ENCODE peak calls at places on chromosomes 5 and 9, in six cellular contexts. L, N, D, E, I and T are unnamed samples.

GRCh38 chr9:107548298-107549142 is 59.0 kb upstream of the KLF4 start:
- DNase-seq in N (peak; percentile 86), D (no peak), E (no peak), I (peak; percentile 69), L (no peak), T (no peak)

GRCh38 chr5:135244620-135245021 is 154.4 kb downstream of the MACROH2A1 start:
- DNase-seq in N (no peak), E (no peak), L (no peak), D (peak; percentile 12), I (peak; percentile 2), T (no peak)

GRCh38 chr5:67644221-67644920 is 447.8 kb upstream of the CD180 start:
- DNase-seq in D (no peak), N (no peak), I (no peak), L (no peak), E (no peak), T (no peak)

GRCh38 chr9:91795500-91796241 is 154.4 kb downstream of the ROR2 start:
- DNase-seq in L (no peak), E (no peak), N (peak; percentile 63), I (no peak), D (no peak), T (no peak)

GRCh38 chr5:150570333-150570732 is 62.4 kb downstream of the NDST1 start:
- DNase-seq in E (no peak), L (no peak), D (peak; percentile 17), N (no peak), I (no peak), T (no peak)

GRCh38 chr9:126806336-126806735 is 1.5 kb downstream of the ZBTB43 start:
- DNase-seq in N (peak; percentile 37), D (no peak), E (no peak), I (no peak), L (no peak), T (no peak)

GRCh38 chr9:1702701-1703100 is 312.4 kb upstream of the SMARCA2 start:
- DNase-seq in N (no peak), D (no peak), E (no peak), I (no peak), L (no peak), T (no peak)

GRCh38 chr5:67244345-67244793 is 47.8 kb upstream of the CD180 start:
- DNase-seq in N (no peak), D (no peak), L (no peak), E (no peak), I (no peak), T (no peak)

GRCh38 chr5:152994040-152994439 is 496.4 kb upstream of the GRIA1 start:
- DNase-seq in N (peak; percentile 26), L (no peak), D (no peak), I (no peak), E (no peak), T (no peak)

GRCh38 chr5:150500328-150500841 is 7.5 kb upstream of the NDST1 start:
- DNase-seq in I (no peak), E (no peak), N (no peak), L (no peak), D (no peak), T (peak; percentile 75)

GRCh38 chr5:40165789-40166728 is 513.7 kb upstream of the PTGER4 start:
- DNase-seq in D (no peak), L (no peak), N (peak; percentile 10), E (no peak), I (no peak), T (no peak)

GRCh38 chr9:78365979-78366697 is 69.2 kb downstream of the PSAT1 start:
- DNase-seq in E (peak; percentile 7), I (no peak), L (no peak), D (no peak), N (no peak), T (no peak)

GRCh38 chr5:25905646-25906045 is 1132.7 kb downstream of the CDH9 start:
- DNase-seq in L (no peak), D (no peak), N (no peak), E (no peak), I (no peak), T (no peak)

GRCh38 chr9:129023036-129023907 is 4.9 kb downstream of the SH3GLB2 start:
- DNase-seq in I (peak; percentile 63), E (no peak), D (no peak), N (peak; percentile 32), L (no peak), T (peak; percentile 38)

GRCh38 chr5:142680605-142681259 is 5.2 kb downstream of the FGF1 start:
- DNase-seq in L (peak; percentile 67), D (peak; percentile 80), E (no peak), I (no peak), N (peak; percentile 96), T (no peak)

GRCh38 chr5:151699071-151699901 is 12.6 kb upstream of the SPARC start:
- DNase-seq in I (peak; percentile 84), D (peak; percentile 72), E (no peak), L (peak; percentile 70), N (peak; percentile 83), T (peak; percentile 83)

GRCh38 chr9:13485068-13485596 is 205.6 kb upstream of the MPDZ start:
- DNase-seq in E (no peak), I (peak; percentile 83), L (no peak), N (peak; percentile 61), D (no peak), T (peak; percentile 55)

GRCh38 chr9:90259302-90260246 is 383.1 kb downstream of the DIRAS2 start:
- DNase-seq in N (no peak), E (no peak), I (no peak), L (no peak), D (no peak), T (no peak)

GRCh38 chr5:121497176-121497575 is 354.5 kb upstream of the FTMT start:
- DNase-seq in N (no peak), I (no peak), L (no peak), D (no peak), E (no peak), T (no peak)

GRCh38 chr5:77850536-77851228 is 74.5 kb upstream of the TBCA start:
- DNase-seq in D (no peak), E (no peak), N (no peak), L (no peak), I (no peak), T (no peak)

GRCh38 chr5:138353550-138353893 is 1.0 kb downstream of the KDM3B start:
- DNase-seq in N (no peak), I (no peak), L (no peak), D (no peak), E (peak; percentile 68), T (no peak)

GRCh38 chr5:40046792-40047191 is 622.0 kb upstream of the DAB2 start:
- DNase-seq in N (peak; percentile 77), E (no peak), I (no peak), L (no peak), D (no peak), T (no peak)

GRCh38 chr9:107394264-107394663 is 95.3 kb downstream of the KLF4 start:
- DNase-seq in N (no peak), E (no peak), D (no peak), L (no peak), I (no peak), T (no peak)

GRCh38 chr5:174589011-174589410 is 135.4 kb upstream of the MSX2 start:
- DNase-seq in N (no peak), E (no peak), L (no peak), I (no peak), D (no peak), T (no peak)

GRCh38 chr9:87305123-87305522 is 192.5 kb upstream of the DAPK1 start:
- DNase-seq in N (no peak), L (no peak), D (no peak), E (no peak), I (no peak), T (no peak)

GRCh38 chr9:83383034-83383433 is 155.2 kb downstream of the FRMD3 start:
- DNase-seq in D (no peak), L (no peak), I (no peak), N (no peak), E (no peak), T (no peak)
- H3K4me1 ChIP-seq in D (no peaks in the 10 kb centered on the region), L (no peaks in the 10 kb centered on the region), I (no peaks in the 10 kb centered on the region), N (no peaks in the 10 kb centered on the region), E (no peaks in the 10 kb centered on the region), T (peaks cover 16% of the 10 kb centered on the region)

GRCh38 chr5:172446336-172447051 is 7.8 kb downstream of the SH3PXD2B start:
- DNase-seq in D (no peak), L (no peak), E (no peak), N (no peak), I (peak; percentile 52), T (no peak)
- H3K4me1 ChIP-seq in D (no peaks in the 10 kb centered on the region), L (peaks cover 6% of the 10 kb centered on the region), E (no peaks in the 10 kb centered on the region), N (peaks cover 16% of the 10 kb centered on the region), I (peaks cover 31% of the 10 kb centered on the region), T (peaks cover 56% of the 10 kb centered on the region)

GRCh38 chr9:109590945-109591344 is 92.8 kb upstream of the PTPN3 start:
- DNase-seq in E (no peak), L (no peak), N (no peak), I (no peak), D (no peak), T (peak; percentile 47)

GRCh38 chr9:109588415-109588814 is 90.3 kb upstream of the PTPN3 start:
- DNase-seq in L (no peak), I (no peak), D (no peak), E (no peak), N (no peak), T (no peak)

GRCh38 chr9:109593612-109594011 is 95.5 kb upstream of the PTPN3 start:
- DNase-seq in E (no peak), I (no peak), L (no peak), N (no peak), D (no peak), T (no peak)

GRCh38 chr9:109586993-109587392 is 88.9 kb upstream of the PTPN3 start:
- DNase-seq in I (no peak), L (no peak), E (no peak), N (no peak), D (no peak), T (no peak)

DNA sequence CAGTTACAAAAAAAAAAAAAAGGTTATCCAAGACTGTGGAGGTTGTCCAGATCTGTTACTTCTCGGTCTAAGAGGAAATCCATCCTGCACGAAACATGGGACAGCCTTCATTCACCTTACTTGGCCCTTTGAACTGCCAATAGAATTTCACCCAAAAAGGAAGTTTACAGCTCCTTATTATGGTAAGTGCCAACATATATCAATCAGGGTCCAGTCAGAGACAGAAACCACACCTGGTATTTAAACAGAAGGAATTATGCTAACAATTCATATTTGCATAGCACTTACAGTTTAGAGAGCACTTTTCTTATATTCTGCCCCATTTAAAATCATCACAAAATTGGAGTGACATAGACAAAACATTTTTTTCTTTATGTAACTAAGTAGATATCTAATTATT is 93.6 kb upstream of the PTPN3 start:
- DNase-seq in E (no peak), L (no peak), I (no peak), D (no peak), N (no peak), T (no peak)
- H3K4me1 ChIP-seq in E (no peaks in the 10 kb centered on the region), L (peaks cover 4% of the 10 kb centered on the region), I (no peaks in the 10 kb centered on the region), D (no peaks in the 10 kb centered on the region), N (no peaks in the 10 kb centered on the region), T (peaks cover 21% of the 10 kb centered on the region)

DNA sequence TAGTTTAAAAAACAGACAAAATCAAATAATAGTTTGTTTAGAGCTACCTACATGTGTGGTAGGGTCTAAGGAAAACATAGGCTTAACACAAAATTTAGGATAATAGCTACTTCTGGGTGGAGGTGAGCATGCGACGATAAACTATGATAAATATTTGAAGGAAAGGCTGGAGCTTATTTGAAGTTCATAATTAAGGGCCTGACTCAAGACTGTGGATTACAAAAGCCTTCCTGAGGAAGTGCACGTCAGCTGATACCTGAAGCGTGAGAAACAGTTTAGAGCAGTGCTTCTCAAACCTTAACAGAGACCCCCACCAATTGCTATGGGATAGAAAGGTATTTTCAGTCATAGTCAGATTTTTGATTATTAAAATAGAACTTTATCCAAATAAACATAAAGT is 20.4 kb upstream of the UBLCP1 start:
- DNase-seq in L (no peak), I (no peak), N (no peak), E (no peak), D (no peak), T (no peak)
- H3K4me1 ChIP-seq in L (no peaks in the 10 kb centered on the region), I (no peaks in the 10 kb centered on the region), N (peaks cover 15% of the 10 kb centered on the region), E (peaks cover 5% of the 10 kb centered on the region), D (no peaks in the 10 kb centered on the region), T (no peaks in the 10 kb centered on the region)